ENCODE peak calls at places on chromosomes 13 and 19, in nine cellular contexts. A, R, J, Z, L, P, D, W and B are unnamed samples. For H3K36me3, the result is how much of the 10 kb centered on the place peaks cover.

GRCh38 chr19:34497112-34497805 is 15.7 kb downstream of the WTIP start:
- DNase-seq in A (no peak), R (no peak), J (no peak), Z (no peak), L (no peak), P (no peak), D (no peak), W (no peak), B (no peak)

GRCh38 chr19:18519962-18520847 is 1.7 kb downstream of the ELL start:
- DNase-seq in A (peak), R (peak), J (peak), Z (peak), L (peak), P (peak), D (peak), W (no peak), B (peak)

GRCh38 chr19:496333-496634 is at the start of gene MADCAM1:
- DNase-seq in A (no peak), R (peak), J (no peak), Z (no peak), L (no peak), P (no peak), D (no peak), W (no peak), B (no peak)

GRCh38 chr19:12721656-12722565 is 1.8 kb downstream of the TNPO2 start:
- DNase-seq in A (peak), R (peak), J (peak), Z (peak), L (peak), P (peak), D (peak), W (no peak), B (no peak)

GRCh38 chr13:29897102-29897501 is 46.7 kb upstream of the UBL3 start:
- DNase-seq in A (peak), R (no peak), J (no peak), Z (no peak), L (no peak), P (no peak), D (no peak), W (no peak), B (no peak)

GRCh38 chr13:23443878-23444277 is 10.4 kb upstream of the SACS start:
- DNase-seq in A (no peak), R (no peak), J (no peak), Z (no peak), L (no peak), P (no peak), D (no peak), W (no peak), B (no peak)

GRCh38 chr13:63124863-63125262 is 1709.2 kb upstream of the PCDH20 start:
- DNase-seq in A (peak), R (no peak), J (no peak), Z (no peak), L (no peak), P (no peak), D (no peak), W (no peak), B (no peak)

GRCh38 chr19:2679439-2679838 is 23.1 kb downstream of the GNG7 start:
- DNase-seq in A (no peak), R (no peak), J (no peak), Z (no peak), L (no peak), P (no peak), D (no peak), W (no peak), B (no peak)

GRCh38 chr13:69524459-69525155 is 583.0 kb upstream of the ATXN8OS start:
- DNase-seq in A (no peak), R (no peak), J (peak), Z (no peak), L (no peak), P (no peak), D (no peak), W (no peak), B (no peak)

GRCh38 chr13:40120781-40121180 is 465.3 kb downstream of the COG6 start:
- DNase-seq in A (peak), R (no peak), J (no peak), Z (no peak), L (no peak), P (no peak), D (no peak), W (no peak), B (no peak)

GRCh38 chr19:35345671-35346111 is 2.0 kb upstream of the FFAR1 start:
- DNase-seq in A (no peak), R (no peak), J (no peak), Z (no peak), L (no peak), P (no peak), D (peak), W (no peak), B (no peak)

GRCh38 chr13:28819748-28820098 is 416 bp upstream of the MTUS2 start:
- DNase-seq in A (peak), R (peak), J (no peak), Z (no peak), L (peak), P (no peak), D (peak), W (no peak), B (no peak)

GRCh38 chr13:41780736-41781708 is 179.9 kb downstream of the VWA8 start:
- DNase-seq in A (peak), R (no peak), J (no peak), Z (peak), L (no peak), P (no peak), D (no peak), W (no peak), B (peak)

GRCh38 chr19:12162513-12162881 is 399 bp upstream of the ZNF136 start:
- DNase-seq in A (no peak), R (no peak), J (no peak), Z (no peak), L (no peak), P (no peak), D (no peak), W (no peak), B (no peak)

GRCh38 chr13:108346376-108346775 is 76.9 kb downstream of the TNFSF13B start:
- DNase-seq in A (no peak), R (peak), J (no peak), Z (no peak), L (no peak), P (no peak), D (no peak), W (no peak), B (no peak)

GRCh38 chr13:33380487-33381079 is 95.0 kb upstream of the STARD13 start:
- DNase-seq in A (no peak), R (no peak), J (no peak), Z (no peak), L (no peak), P (no peak), D (no peak), W (no peak), B (no peak)

GRCh38 chr13:98782654-98783053 is 30.2 kb upstream of the SLC15A1 start:
- DNase-seq in A (peak), R (no peak), J (no peak), Z (no peak), L (no peak), P (no peak), D (no peak), W (no peak), B (no peak)

GRCh38 chr19:34649886-34650543 is 26.9 kb downstream of the SCGB2B2 start:
- DNase-seq in A (no peak), R (no peak), J (no peak), Z (peak), L (no peak), P (no peak), D (no peak), W (no peak), B (no peak)

GRCh38 chr13:97346561-97347254 is 87.3 kb upstream of the RAP2A start:
- DNase-seq in A (no peak), R (peak), J (no peak), Z (no peak), L (no peak), P (no peak), D (no peak), W (no peak), B (no peak)

GRCh38 chr13:42574435-42575311 is 721 bp downstream of the TNFSF11 start:
- DNase-seq in A (no peak), R (peak), J (no peak), Z (peak), L (no peak), P (no peak), D (no peak), W (no peak), B (no peak)

GRCh38 chr13:50387124-50387581 is 371.9 kb downstream of the KCNRG start:
- DNase-seq in A (peak), R (peak), J (no peak), Z (peak), L (no peak), P (peak), D (peak), W (no peak), B (no peak)
- TF ChIP-seq CTCF in A (peak), R (no peak), J (peak), Z (peak), L (no peak), P (no peak), D (peak), W (no peak), B (peak)

GRCh38 chr19:49641688-49642487 is at the start of gene SCAF1:
- DNase-seq in A (peak), R (peak), J (peak), Z (peak), L (peak), P (peak), D (peak), W (peak), B (peak)

GRCh38 chr19:49643466-49643865 is 1.5 kb downstream of the SCAF1 start:
- DNase-seq in A (no peak), R (no peak), J (no peak), Z (no peak), L (no peak), P (peak), D (no peak), W (no peak), B (no peak)

GRCh38 chr19:49639401-49640112 is 386 bp downstream of the RRAS start:
- DNase-seq in A (no peak), R (no peak), J (no peak), Z (no peak), L (no peak), P (no peak), D (no peak), W (peak), B (no peak)

GRCh38 chr19:49640113-49640898 is at the start of gene RRAS:
- DNase-seq in A (peak), R (peak), J (peak), Z (peak), L (peak), P (peak), D (peak), W (peak), B (peak)

GRCh38 chr19:49642488-49643035 is 553 bp downstream of the SCAF1 start:
- DNase-seq in A (no peak), R (no peak), J (no peak), Z (no peak), L (no peak), P (peak), D (no peak), W (no peak), B (no peak)
- H3K4me3 ChIP-seq in A (peak), R (peak), J (peak), Z (peak), L (peak), P (peak), D (peak), W (peak), B (peak)

GRCh38 chr13:27437126-27437525 is 12.7 kb downstream of the GTF3A start:
- DNase-seq in A (no peak), R (no peak), J (no peak), Z (no peak), L (no peak), P (no peak), D (no peak), W (no peak), B (no peak)
- H3K36me3 ChIP-seq in A (under half), R (half or more), J (under half), Z (under half), L (under half), P (half or more), D (half or more), W (under half), B (under half)

DNA sequence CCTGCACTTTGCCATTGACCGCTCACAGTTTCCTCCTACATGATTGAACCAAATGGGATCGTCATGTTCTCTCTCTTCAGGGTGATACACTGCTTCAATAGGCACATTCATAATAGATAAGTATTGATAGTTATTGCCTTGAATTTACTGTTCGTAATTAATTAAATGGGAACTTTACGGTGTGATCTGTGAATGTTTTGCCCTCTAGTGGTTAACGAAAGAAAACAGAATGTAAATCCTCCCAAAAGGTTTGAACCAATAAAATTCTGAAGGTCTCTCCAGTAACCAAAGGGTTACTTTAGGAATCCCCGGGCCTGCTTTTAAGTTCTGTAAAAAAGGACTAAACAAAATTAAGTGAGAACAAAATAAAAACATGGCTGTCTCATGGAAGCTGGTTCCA is 389.3 kb downstream of the DACH1 start:
- DNase-seq in A (peak), R (no peak), J (no peak), Z (no peak), L (no peak), P (no peak), D (no peak), W (no peak), B (no peak)
- TF ChIP-seq CTCF in A (peak), R (peak), J (peak), Z (peak), L (no peak), P (no peak), D (no peak), W (peak), B (peak)

GRCh38 chr13:109941951-109942350 is 155.6 kb upstream of the IRS2 start:
- DNase-seq in A (peak), R (no peak), J (peak), Z (no peak), L (no peak), P (no peak), D (no peak), W (no peak), B (no peak)
- H3K4me3 ChIP-seq in A (no peak), R (no peak), J (no peak), Z (no peak), L (no peak), P (no peak), D (no peak), W (no peak), B (no peak)